ENCODE peak calls at places on chromosomes 16 and 17, in eight cellular contexts. Z, R, T, G, B, V, X and M are unnamed samples. For H3K4me1, the result is how much of the 10 kb centered on the place peaks cover.

GRCh38 chr17:9024497-9024896 is 3.2 kb downstream of the NTN1 start:
- DNase-seq in B (no peak), T (no peak), Z (no peak), X (no peak), R (no peak), V (no peak), G (no peak), M (no peak)

GRCh38 chr17:683499-684254 is 31.0 kb downstream of the VPS53 start:
- DNase-seq in V (no peak), X (peak), G (no peak), R (no peak), Z (no peak), B (no peak), T (no peak), M (no peak)

GRCh38 chr17:81713556-81714411 is 1.7 kb downstream of the SLC25A10 start:
- DNase-seq in V (no peak), G (no peak), T (peak), X (no peak), Z (no peak), B (no peak), R (no peak), M (no peak)

GRCh38 chr17:59503489-59503888 is 61.9 kb upstream of the DHX40 start:
- DNase-seq in V (no peak), Z (no peak), T (no peak), B (no peak), R (no peak), X (no peak), G (no peak), M (no peak)

GRCh38 chr16:2858245-2859025 is 465 bp upstream of the PRSS22 start:
- DNase-seq in V (no peak), X (no peak), Z (no peak), G (no peak), B (no peak), T (peak), R (peak), M (no peak)

GRCh38 chr16:74730049-74730683 is 29.5 kb upstream of the MLKL start:
- DNase-seq in Z (no peak), V (no peak), R (peak), T (no peak), X (peak), B (no peak), G (no peak), M (no peak)

GRCh38 chr16:88932929-88933328 is 44.1 kb downstream of the CBFA2T3 start:
- DNase-seq in Z (no peak), R (no peak), V (no peak), B (no peak), G (no peak), X (no peak), T (no peak), M (no peak)

GRCh38 chr17:21297026-21297520 is 12.6 kb downstream of the MAP2K3 start:
- DNase-seq in X (no peak), R (no peak), T (peak), B (no peak), G (no peak), V (no peak), Z (peak), M (no peak)

GRCh38 chr17:74759243-74759801 is 10.9 kb downstream of the NHERF1 start:
- DNase-seq in V (no peak), T (peak), X (no peak), R (no peak), Z (no peak), G (no peak), B (no peak), M (peak)

GRCh38 chr17:65088621-65089385 is 32.3 kb upstream of the GNA13 start:
- DNase-seq in R (no peak), T (no peak), Z (no peak), X (no peak), B (no peak), G (no peak), V (no peak), M (no peak)

GRCh38 chr16:2194166-2194834 is 2.1 kb downstream of the CASKIN1 start:
- DNase-seq in G (no peak), T (no peak), X (peak), R (no peak), V (no peak), Z (no peak), B (no peak), M (no peak)

GRCh38 chr16:63461248-63461841 is 1425.1 kb upstream of the CDH8 start:
- DNase-seq in Z (no peak), R (no peak), B (peak), T (peak), G (no peak), V (no peak), X (peak), M (no peak)

GRCh38 chr17:41494524-41494923 is 4.8 kb upstream of the KRT36 start:
- DNase-seq in Z (no peak), G (no peak), V (no peak), B (no peak), T (no peak), X (no peak), R (no peak), M (no peak)

GRCh38 chr16:26521626-26522025 is 545.1 kb upstream of the C16orf82 start:
- DNase-seq in T (no peak), Z (no peak), X (no peak), V (peak), G (no peak), R (no peak), B (no peak), M (no peak)

GRCh38 chr17:68365469-68365868 is 74.2 kb downstream of the ARSG start:
- DNase-seq in G (no peak), B (no peak), Z (no peak), T (no peak), R (no peak), X (no peak), V (no peak), M (no peak)

GRCh38 chr17:82832411-82832810 is 7.4 kb downstream of the ZNF750 start:
- DNase-seq in V (no peak), T (no peak), R (no peak), X (no peak), B (no peak), Z (no peak), G (no peak), M (no peak)

GRCh38 chr16:83981799-83982198 is 13.8 kb downstream of the NECAB2 start:
- DNase-seq in T (no peak), B (no peak), Z (peak), R (no peak), X (no peak), G (no peak), V (no peak), M (no peak)

GRCh38 chr16:30185683-30186421 is 2.5 kb downstream of the CORO1A start:
- DNase-seq in X (no peak), V (peak), T (peak), R (peak), G (peak), B (no peak), Z (peak), M (peak)

GRCh38 chr17:48748728-48749566 is 20.4 kb upstream of the HOXB13 start:
- DNase-seq in T (no peak), Z (no peak), X (no peak), B (no peak), G (no peak), V (no peak), R (no peak), M (no peak)

GRCh38 chr17:48751733-48752398 is 23.3 kb upstream of the HOXB13 start:
- DNase-seq in B (no peak), T (no peak), Z (no peak), V (no peak), X (no peak), R (no peak), G (no peak), M (no peak)

GRCh38 chr17:48752399-48753288 is 24.1 kb upstream of the HOXB13 start:
- DNase-seq in B (no peak), R (no peak), G (no peak), T (no peak), V (no peak), Z (no peak), X (no peak), M (no peak)

GRCh38 chr17:48749621-48750553 is 21.3 kb upstream of the HOXB13 start:
- DNase-seq in T (no peak), Z (no peak), V (no peak), X (no peak), R (no peak), B (no peak), G (no peak), M (no peak)

DNA sequence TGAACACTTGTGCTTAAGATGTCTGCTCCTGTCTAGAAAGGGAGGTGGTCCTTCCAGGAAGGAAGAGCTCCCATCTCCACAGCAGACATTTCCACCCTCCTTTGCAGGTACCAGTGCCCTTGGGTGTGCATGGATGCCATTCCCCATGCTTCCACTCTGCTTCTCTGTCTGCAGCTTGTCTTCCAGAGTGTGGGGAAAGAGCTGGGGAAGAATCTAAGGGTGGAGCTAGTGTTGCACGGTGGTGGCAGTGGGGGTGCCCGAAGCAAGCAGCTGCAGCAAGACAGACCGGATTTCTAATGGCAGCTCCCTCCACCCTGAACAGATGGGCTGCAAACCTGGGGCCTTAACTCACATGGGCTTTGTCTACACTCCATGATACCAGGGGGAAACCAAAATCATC is 22.6 kb upstream of the HOXB13 start:
- DNase-seq in G (no peak), T (no peak), V (no peak), B (no peak), Z (no peak), X (no peak), R (no peak), M (no peak)
- H3K4me1 ChIP-seq in G (under half), T (under half), V (under half), B (under half), Z (under half), X (under half), R (under half), M (under half)

GRCh38 chr16:5377280-5377898 is 279.8 kb upstream of the EEF2KMT start:
- DNase-seq in V (no peak), X (no peak), Z (no peak), T (no peak), R (no peak), G (no peak), B (no peak), M (no peak)
- H3K27ac ChIP-seq in V (no peak), X (no peak), Z (no peak), T (no peak), R (no peak), G (no peak), B (no peak), M (no peak)

DNA sequence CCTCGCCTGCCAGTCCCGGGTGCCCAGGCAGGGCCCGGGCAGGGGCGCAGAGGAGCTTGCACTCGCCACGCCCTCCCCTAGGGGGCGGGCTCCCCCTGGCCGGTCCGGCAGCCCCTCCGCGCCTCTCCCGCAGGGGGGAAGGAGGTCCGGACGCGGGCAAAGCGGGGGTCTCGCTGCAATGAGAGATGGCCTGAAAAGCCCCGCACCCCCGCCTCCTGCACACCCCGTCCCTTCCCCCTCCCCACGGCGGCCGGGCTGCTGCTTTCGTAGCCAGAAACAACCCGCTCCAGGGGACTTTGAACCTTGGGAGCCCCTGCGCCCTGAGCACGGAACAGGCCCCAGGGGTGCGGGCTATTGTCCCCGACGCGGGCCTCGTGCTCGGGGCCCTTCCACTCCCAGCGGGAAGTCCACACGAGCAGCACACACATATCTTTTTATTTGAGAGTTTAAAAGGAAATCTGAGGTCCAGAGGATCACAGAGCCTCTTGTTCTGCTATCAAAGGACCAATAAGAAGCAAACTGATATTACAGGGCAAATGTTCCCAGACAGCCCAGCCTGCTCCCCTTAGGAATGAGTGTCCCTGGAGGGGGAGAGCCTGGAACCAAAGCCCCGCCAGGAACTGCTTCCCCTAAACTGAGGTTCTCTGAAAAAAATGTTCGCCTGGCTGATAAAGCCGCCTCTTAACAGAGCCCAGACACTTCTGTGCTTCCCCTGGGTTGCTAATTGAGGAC is 5.8 kb upstream of the CBX4 start:
- DNase-seq in T (peak), R (no peak), G (peak), X (peak), V (no peak), B (no peak), Z (peak), M (peak)
- TF ChIP-seq CTCF in T (peak), R (peak), G (peak), X (peak), V (peak), B (peak), Z (peak), M (peak)

GRCh38 chr16:57123216-57123968 is 31.0 kb downstream of the CPNE2 start:
- DNase-seq in Z (no peak), R (no peak), B (no peak), G (no peak), V (no peak), T (no peak), X (no peak), M (no peak)
- H3K4me1 ChIP-seq in Z (under half), R (under half), B (under half), G (under half), V (under half), T (under half), X (under half), M (half or more)